ENCODE peak calls at places on chromosomes 16 and 17, in nine cellular contexts. W is H1, A is stomach, S is suprapubic skin, N is uterus, R is GM12878, E is A549, C is heart left ventricle, J is gastrocnemius medialis. G is an unnamed sample.

GRCh38 chr17:82949984-82950383 is 110.2 kb upstream of the ZNF750 start:
- DNase-seq in W (no peak), A (no peak), S (peak), N (peak), R (no peak), E (no peak), C (no peak), J (no peak), G (no peak)

GRCh38 chr17:71118039-71118438 is 948.7 kb downstream of the KCNJ2 start:
- DNase-seq in W (peak), A (no peak), S (no peak), N (no peak), R (no peak), E (peak), C (no peak), J (no peak), G (peak)

GRCh38 chr17:77370536-77370935 is 229.8 kb downstream of the SEC14L1 start:
- DNase-seq in W (no peak), A (no peak), S (peak), N (no peak), R (no peak), E (no peak), C (no peak), J (no peak), G (no peak)

GRCh38 chr17:48558057-48558456 is 13.1 kb upstream of the HOXB2 start:
- DNase-seq in W (no peak), A (no peak), S (no peak), N (no peak), R (no peak), E (no peak), C (no peak), J (no peak), G (no peak)

GRCh38 chr17:35257080-35257701 is 14.3 kb downstream of the SLFN5 start:
- DNase-seq in W (no peak), A (peak), S (no peak), N (peak), R (no peak), E (peak), C (no peak), J (no peak), G (peak)

GRCh38 chr16:14473488-14473887 is 156.6 kb downstream of the PARN start:
- DNase-seq in W (no peak), A (no peak), S (no peak), N (no peak), R (no peak), E (no peak), C (no peak), J (no peak), G (no peak)

GRCh38 chr17:77444653-77445029 is 303.9 kb downstream of the SEC14L1 start:
- DNase-seq in W (no peak), A (no peak), S (no peak), N (peak), R (peak), E (no peak), C (peak), J (no peak), G (no peak)

GRCh38 chr16:12081048-12081404 is 104.5 kb downstream of the SNX29 start:
- DNase-seq in W (no peak), A (no peak), S (no peak), N (no peak), R (no peak), E (no peak), C (peak), J (no peak), G (no peak)

GRCh38 chr16:739560-740458 is 988 bp downstream of the CIAO3 start:
- DNase-seq in W (no peak), A (no peak), S (no peak), N (no peak), R (no peak), E (no peak), C (no peak), J (no peak), G (no peak)

GRCh38 chr16:734208-734980 is 6.4 kb downstream of the CIAO3 start:
- DNase-seq in W (no peak), A (no peak), S (no peak), N (no peak), R (no peak), E (no peak), C (peak), J (no peak), G (no peak)

GRCh38 chr16:735982-736453 is 4.8 kb downstream of the CIAO3 start:
- DNase-seq in W (no peak), A (no peak), S (no peak), N (no peak), R (no peak), E (no peak), C (no peak), J (no peak), G (no peak)

GRCh38 chr16:734981-735881 is 5.6 kb downstream of the CIAO3 start:
- DNase-seq in W (no peak), A (no peak), S (no peak), N (no peak), R (no peak), E (no peak), C (no peak), J (no peak), G (no peak)

DNA sequence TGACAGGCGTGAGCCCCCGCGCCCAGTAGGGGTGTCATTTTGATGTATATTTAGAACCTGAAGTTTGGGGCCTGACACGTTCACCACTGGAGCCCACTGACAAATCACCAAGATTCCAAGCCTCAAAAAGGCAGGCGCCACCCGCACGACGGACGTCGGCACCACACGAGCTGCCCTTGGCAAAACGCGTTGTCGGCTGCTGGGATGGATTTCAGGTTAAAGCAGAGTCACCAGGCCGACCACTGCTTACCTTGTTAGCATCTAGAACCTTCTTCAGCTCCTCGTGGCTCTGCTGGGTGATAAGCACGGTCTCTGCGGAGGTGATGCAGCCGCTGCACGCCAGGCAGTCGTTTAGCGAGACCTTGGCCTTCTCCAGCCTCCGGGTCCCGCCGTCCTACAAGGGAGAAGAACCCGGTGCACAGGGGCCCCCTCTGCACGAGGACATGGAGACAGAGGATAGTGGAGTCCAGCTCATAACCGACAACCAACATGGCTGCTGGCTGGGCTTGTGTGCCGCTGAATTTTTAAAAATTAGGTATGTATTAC is 3.8 kb downstream of the CIAO3 start:
- DNase-seq in W (no peak), A (no peak), S (no peak), N (no peak), R (no peak), E (no peak), C (no peak), J (no peak), G (no peak)
- TF ChIP-seq POLR2A in W (no peak), A (no peak), S (no peak), N (no peak), R (no peak), E (no peak), C (no peak), J (no peak), G (no peak)

GRCh38 chr17:81210466-81210865 is 12.3 kb downstream of the CEP131 start:
- DNase-seq in W (no peak), A (no peak), S (no peak), N (no peak), R (no peak), E (no peak), C (no peak), J (no peak), G (no peak)

GRCh38 chr17:81209141-81209540 is 13.6 kb downstream of the CEP131 start:
- DNase-seq in W (no peak), A (no peak), S (no peak), N (no peak), R (no peak), E (no peak), C (no peak), J (no peak), G (no peak)

GRCh38 chr17:81208651-81209050 is 14.1 kb downstream of the CEP131 start:
- DNase-seq in W (no peak), A (no peak), S (no peak), N (no peak), R (no peak), E (no peak), C (no peak), J (no peak), G (no peak)

GRCh38 chr17:81212365-81212764 is 10.4 kb downstream of the CEP131 start:
- DNase-seq in W (no peak), A (no peak), S (no peak), N (no peak), R (no peak), E (no peak), C (no peak), J (no peak), G (no peak)

DNA sequence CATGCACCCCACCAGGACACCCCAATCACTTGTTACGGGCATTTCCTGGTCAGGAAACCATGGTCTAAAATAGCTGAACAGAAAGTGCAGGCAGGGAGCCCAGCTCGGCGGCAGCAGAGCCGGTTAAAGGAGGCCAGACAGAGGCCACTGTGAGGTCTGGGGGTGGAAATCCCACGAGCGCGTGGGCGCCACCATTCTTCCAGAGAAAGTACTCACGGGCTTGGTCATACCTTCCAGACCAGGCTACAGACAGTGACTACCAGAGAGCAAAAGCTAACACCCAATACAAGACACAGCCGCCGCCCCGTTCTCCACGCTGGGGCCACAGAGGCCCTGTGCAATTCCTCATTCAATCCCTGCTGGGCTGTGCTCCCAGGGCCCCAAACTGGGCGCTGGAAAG is 11.9 kb downstream of the CEP131 start:
- DNase-seq in W (no peak), A (no peak), S (no peak), N (no peak), R (no peak), E (no peak), C (no peak), J (no peak), G (no peak)
- H3K27ac ChIP-seq in W (no peak), A (no peak), S (no peak), N (no peak), R (no peak), E (no peak), C (no peak), J (no peak), G (no peak)

DNA sequence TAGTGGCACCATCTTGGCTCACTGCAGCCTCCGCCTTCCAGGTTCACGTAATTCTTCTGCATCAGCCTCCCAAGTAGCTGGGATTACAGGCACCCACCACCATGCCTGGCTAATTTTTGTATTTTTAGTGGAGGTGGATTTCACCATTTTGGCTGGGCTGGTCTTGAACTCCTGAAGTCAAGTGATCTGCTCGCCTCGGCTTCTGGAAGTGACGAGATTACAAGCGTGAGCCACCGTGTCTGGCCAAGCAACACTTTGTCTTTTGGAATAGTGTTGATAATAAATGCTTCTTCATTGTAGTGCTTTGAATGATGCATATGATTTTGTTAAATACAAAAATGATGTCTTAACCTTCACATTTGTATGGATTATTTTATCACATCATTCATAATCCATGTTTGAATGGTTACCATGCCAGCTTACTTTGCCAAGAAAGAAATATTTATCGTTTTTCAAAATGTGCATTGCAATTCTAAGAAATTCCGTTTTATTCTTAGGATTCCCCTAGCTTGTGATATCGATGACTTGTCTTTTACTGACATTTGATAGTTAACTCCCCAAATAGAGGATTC is 29.1 kb downstream of the USP10 start:
- DNase-seq in W (no peak), A (no peak), S (no peak), N (no peak), R (no peak), E (no peak), C (no peak), J (no peak), G (no peak)
- H3K4me3 ChIP-seq in W (no peak), A (no peak), S (no peak), N (no peak), R (peak), E (peak), C (no peak), J (no peak), G (no peak)

GRCh38 chr16:19113577-19114358 is at the start of gene ITPRIPL2:
- DNase-seq in W (no peak), A (peak), S (peak), N (peak), R (no peak), E (peak), C (peak), J (peak), G (peak)
- TF ChIP-seq POLR2A in W (no peak), A (no peak), S (peak), N (peak), R (peak), E (peak), C (peak), J (peak), G (peak)